ENCODE peak calls at places on chromosomes 7 and 10, in eight cellular contexts. One of them, this sample, is unnamed.

GRCh38 chr10:72310636-72311035 is 36.9 kb downstream of the DDIT4 start:
- DNase-seq in fibroblast of the aortic adventitia: no peak
- DNase-seq in astrocyte of the spinal cord: no peak
- DNase-seq in amygdala: no peak
- DNase-seq in left ventricle myocardium inferior: no peak
- DNase-seq in activated T-cell treated with anti-CD3 and anti-CD28 coated beads for 1 hour: no peak
- DNase-seq in activated CD4-positive, CD25-positive, alpha-beta regulatory T cell: no peak
- DNase-seq in NCI-H69: peak; percentile 23
- DNase-seq in this sample: no peak

GRCh38 chr10:97759157-97759980 is 12.4 kb downstream of the SFRP5 start:
- DNase-seq in fibroblast of the aortic adventitia: peak; percentile 64
- DNase-seq in astrocyte of the spinal cord: peak; percentile 62
- DNase-seq in amygdala: no peak
- DNase-seq in left ventricle myocardium inferior: peak; percentile 60
- DNase-seq in activated T-cell treated with anti-CD3 and anti-CD28 coated beads for 1 hour: peak; percentile 36
- DNase-seq in activated CD4-positive, CD25-positive, alpha-beta regulatory T cell: peak; percentile 9
- DNase-seq in NCI-H69: peak; percentile 60
- DNase-seq in this sample: peak; percentile 47

GRCh38 chr7:79217468-79217867 is 236.0 kb downstream of the MAGI2 start:
- DNase-seq in fibroblast of the aortic adventitia: peak; percentile 25
- DNase-seq in astrocyte of the spinal cord: peak; percentile 10
- DNase-seq in amygdala: no peak
- DNase-seq in left ventricle myocardium inferior: no peak
- DNase-seq in activated T-cell treated with anti-CD3 and anti-CD28 coated beads for 1 hour: no peak
- DNase-seq in activated CD4-positive, CD25-positive, alpha-beta regulatory T cell: no peak
- DNase-seq in NCI-H69: no peak
- DNase-seq in this sample: no peak

GRCh38 chr7:104931181-104931781 is 82.7 kb upstream of the KMT2E start:
- DNase-seq in fibroblast of the aortic adventitia: no peak
- DNase-seq in astrocyte of the spinal cord: no peak
- DNase-seq in amygdala: no peak
- DNase-seq in left ventricle myocardium inferior: no peak
- DNase-seq in activated T-cell treated with anti-CD3 and anti-CD28 coated beads for 1 hour: no peak
- DNase-seq in activated CD4-positive, CD25-positive, alpha-beta regulatory T cell: no peak
- DNase-seq in NCI-H69: peak; percentile 76
- DNase-seq in this sample: no peak

GRCh38 chr10:22433875-22434274 is 88.6 kb downstream of the SPAG6 start:
- DNase-seq in fibroblast of the aortic adventitia: peak; percentile 94
- DNase-seq in astrocyte of the spinal cord: peak; percentile 89
- DNase-seq in amygdala: no peak
- DNase-seq in left ventricle myocardium inferior: no peak
- DNase-seq in activated T-cell treated with anti-CD3 and anti-CD28 coated beads for 1 hour: no peak
- DNase-seq in activated CD4-positive, CD25-positive, alpha-beta regulatory T cell: no peak
- DNase-seq in NCI-H69: no peak
- DNase-seq in this sample: no peak

GRCh38 chr10:52314822-52315552 is 906 bp downstream of the DKK1 start:
- DNase-seq in fibroblast of the aortic adventitia: peak; percentile 59
- DNase-seq in astrocyte of the spinal cord: peak; percentile 54
- DNase-seq in amygdala: no peak
- DNase-seq in left ventricle myocardium inferior: no peak
- DNase-seq in activated T-cell treated with anti-CD3 and anti-CD28 coated beads for 1 hour: no peak
- DNase-seq in activated CD4-positive, CD25-positive, alpha-beta regulatory T cell: no peak
- DNase-seq in NCI-H69: peak; percentile 15
- DNase-seq in this sample: peak; percentile 15

GRCh38 chr10:480928-481551 is 208.4 kb downstream of the DIP2C start:
- DNase-seq in fibroblast of the aortic adventitia: peak; percentile 46
- DNase-seq in astrocyte of the spinal cord: no peak
- DNase-seq in amygdala: no peak
- DNase-seq in left ventricle myocardium inferior: no peak
- DNase-seq in activated T-cell treated with anti-CD3 and anti-CD28 coated beads for 1 hour: no peak
- DNase-seq in activated CD4-positive, CD25-positive, alpha-beta regulatory T cell: no peak
- DNase-seq in NCI-H69: peak; percentile 83
- DNase-seq in this sample: no peak

GRCh38 chr7:109343662-109344061 is 774.0 kb downstream of the DNAJB9 start:
- DNase-seq in fibroblast of the aortic adventitia: no peak
- DNase-seq in astrocyte of the spinal cord: peak; percentile 1
- DNase-seq in amygdala: no peak
- DNase-seq in left ventricle myocardium inferior: no peak
- DNase-seq in activated T-cell treated with anti-CD3 and anti-CD28 coated beads for 1 hour: no peak
- DNase-seq in activated CD4-positive, CD25-positive, alpha-beta regulatory T cell: no peak
- DNase-seq in NCI-H69: no peak
- DNase-seq in this sample: no peak

GRCh38 chr10:3756360-3756740 is 28.7 kb downstream of the KLF6 start:
- DNase-seq in fibroblast of the aortic adventitia: no peak
- DNase-seq in astrocyte of the spinal cord: no peak
- DNase-seq in amygdala: no peak
- DNase-seq in left ventricle myocardium inferior: no peak
- DNase-seq in activated T-cell treated with anti-CD3 and anti-CD28 coated beads for 1 hour: no peak
- DNase-seq in activated CD4-positive, CD25-positive, alpha-beta regulatory T cell: no peak
- DNase-seq in NCI-H69: no peak
- DNase-seq in this sample: no peak

GRCh38 chr10:103666109-103666508 is 172.6 kb downstream of the NEURL1 start:
- DNase-seq in fibroblast of the aortic adventitia: peak; percentile 60
- DNase-seq in astrocyte of the spinal cord: no peak
- DNase-seq in amygdala: no peak
- DNase-seq in left ventricle myocardium inferior: no peak
- DNase-seq in activated T-cell treated with anti-CD3 and anti-CD28 coated beads for 1 hour: no peak
- DNase-seq in activated CD4-positive, CD25-positive, alpha-beta regulatory T cell: no peak
- DNase-seq in NCI-H69: peak; percentile 21
- DNase-seq in this sample: no peak